ENCODE peak calls at places on chromosomes 12 and 14, in four cellular contexts. S, J, T and A are unnamed samples. For H3K36me3, the result is how much of the 10 kb centered on the place peaks cover.

GRCh38 chr12:113196996-113197395 is 11.5 kb downstream of the RITA1 start:
- DNase-seq in S (no peak), J (peak), T (no peak), A (peak)

GRCh38 chr14:90344920-90345557 is 13.3 kb upstream of the NRDE2 start:
- DNase-seq in S (no peak), J (no peak), T (no peak), A (no peak)

GRCh38 chr14:70789961-70790360 is 19.4 kb downstream of the MAP3K9 start:
- DNase-seq in S (no peak), J (peak), T (no peak), A (no peak)

GRCh38 chr12:50188875-50189575 is 21.9 kb upstream of the CERS5 start:
- DNase-seq in S (no peak), J (no peak), T (no peak), A (no peak)

GRCh38 chr12:1929985-1930815 is 11.7 kb upstream of the CACNA2D4 start:
- DNase-seq in S (no peak), J (no peak), T (no peak), A (no peak)

GRCh38 chr14:70871863-70872677 is 35.2 kb upstream of the PCNX1 start:
- DNase-seq in S (no peak), J (no peak), T (no peak), A (no peak)

GRCh38 chr14:90700928-90701776 is 115.1 kb downstream of the TTC7B start:
- DNase-seq in S (no peak), J (peak), T (no peak), A (no peak)

GRCh38 chr12:97805086-97805485 is 342.5 kb downstream of the RMST start:
- DNase-seq in S (no peak), J (no peak), T (no peak), A (no peak)

GRCh38 chr12:132478845-132479244 is 11.1 kb upstream of the FBRSL1 start:
- DNase-seq in S (no peak), J (no peak), T (no peak), A (no peak)

GRCh38 chr12:125696044-125696443 is 630.8 kb downstream of the AACS start:
- DNase-seq in S (no peak), J (no peak), T (no peak), A (no peak)

GRCh38 chr12:1576410-1577240 is 17.8 kb downstream of the FBXL14 start:
- DNase-seq in S (no peak), J (peak), T (no peak), A (peak)

GRCh38 chr14:50941151-50941550 is 3.1 kb downstream of the PYGL start:
- DNase-seq in S (no peak), J (no peak), T (no peak), A (no peak)

GRCh38 chr14:33057585-33057984 is 118.9 kb downstream of the NPAS3 start:
- DNase-seq in S (no peak), J (no peak), T (no peak), A (no peak)

GRCh38 chr14:89616425-89617141 is 199.6 kb upstream of the FOXN3 start:
- DNase-seq in S (no peak), J (no peak), T (no peak), A (no peak)

GRCh38 chr12:75482636-75483035 is 2.1 kb downstream of the GLIPR1 start:
- DNase-seq in S (no peak), J (no peak), T (no peak), A (no peak)

GRCh38 chr12:24027352-24027751 is 77.9 kb upstream of the SOX5 start:
- DNase-seq in S (no peak), J (no peak), T (no peak), A (no peak)

GRCh38 chr12:55817352-55818139 is at the start of the genes ORMDL2 and SARNP:
- DNase-seq in S (peak), J (peak), T (peak), A (peak)

GRCh38 chr14:61528591-61529021 is 166.7 kb upstream of the HIF1A start:
- DNase-seq in S (no peak), J (no peak), T (no peak), A (no peak)

GRCh38 chr12:31324845-31325523 is 966 bp downstream of the SINHCAF start:
- DNase-seq in S (peak), J (peak), T (peak), A (peak)

GRCh38 chr12:127107744-127108143 is 1159.2 kb upstream of the TMEM132C start:
- DNase-seq in S (no peak), J (no peak), T (no peak), A (no peak)

GRCh38 chr14:100065942-100066574 is 836 bp downstream of the EVL start:
- DNase-seq in S (no peak), J (no peak), T (no peak), A (no peak)

GRCh38 chr14:100062602-100063001 is 2.6 kb upstream of the EVL start:
- DNase-seq in S (no peak), J (no peak), T (no peak), A (no peak)

GRCh38 chr14:100060766-100061165 is 4.5 kb upstream of the EVL start:
- DNase-seq in S (no peak), J (no peak), T (no peak), A (no peak)

GRCh38 chr14:100065161-100065871 is at the start of gene EVL:
- DNase-seq in S (no peak), J (no peak), T (peak), A (no peak)

GRCh38 chr14:100063314-100063941 is 1.8 kb upstream of the EVL start:
- DNase-seq in S (no peak), J (no peak), T (no peak), A (no peak)
- H3K4me3 ChIP-seq in S (no peak), J (no peak), T (no peak), A (no peak)

GRCh38 chr12:109455706-109456105 is 21.4 kb downstream of the KCTD10 start:
- DNase-seq in S (no peak), J (no peak), T (no peak), A (no peak)

GRCh38 chr12:109451400-109451799 is 25.7 kb downstream of the KCTD10 start:
- DNase-seq in S (no peak), J (no peak), T (no peak), A (no peak)

GRCh38 chr12:109450980-109451379 is 26.1 kb downstream of the KCTD10 start:
- DNase-seq in S (no peak), J (no peak), T (no peak), A (no peak)

GRCh38 chr12:109449845-109450532 is 27.1 kb downstream of the KCTD10 start:
- DNase-seq in S (no peak), J (peak), T (no peak), A (no peak)

DNA sequence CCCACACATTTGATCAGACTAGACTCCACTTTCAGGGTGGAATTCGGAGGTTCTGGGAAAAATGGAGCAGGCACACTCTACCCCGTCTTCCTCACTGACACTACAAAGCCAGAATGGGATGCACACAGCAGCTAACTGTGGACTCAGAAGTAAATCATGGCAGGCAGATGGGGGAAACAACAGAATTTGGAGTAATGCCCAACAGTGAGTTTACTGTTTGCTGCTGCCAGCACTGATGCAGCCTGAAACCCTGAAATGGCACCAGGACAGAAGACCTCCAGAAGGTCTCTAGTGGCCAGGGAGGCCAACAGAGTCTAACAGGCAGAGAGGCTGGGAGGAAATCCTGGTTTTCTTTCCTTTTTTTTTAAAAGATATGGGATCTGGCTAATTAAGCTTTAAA is 24.6 kb downstream of the KCTD10 start:
- DNase-seq in S (no peak), J (no peak), T (no peak), A (no peak)
- H3K36me3 ChIP-seq in S (half or more), J (half or more), T (half or more), A (half or more)

GRCh38 chr12:94147377-94147990 is 893 bp upstream of the PLXNC1 start:
- DNase-seq in S (no peak), J (no peak), T (no peak), A (no peak)
- H3K4me3 ChIP-seq in S (peak), J (peak), T (peak), A (peak)

GRCh38 chr12:46259713-46260112 is 9.1 kb downstream of the SLC38A1 start:
- DNase-seq in S (no peak), J (no peak), T (no peak), A (no peak)

GRCh38 chr12:46260153-46260912 is 8.5 kb downstream of the SLC38A1 start:
- DNase-seq in S (no peak), J (no peak), T (no peak), A (no peak)

GRCh38 chr12:46259071-46259470 is 9.8 kb downstream of the SLC38A1 start:
- DNase-seq in S (no peak), J (no peak), T (no peak), A (no peak)

GRCh38 chr12:46261658-46262057 is 7.2 kb downstream of the SLC38A1 start:
- DNase-seq in S (no peak), J (no peak), T (no peak), A (no peak)

GRCh38 chr12:46260913-46261476 is 7.8 kb downstream of the SLC38A1 start:
- DNase-seq in S (no peak), J (no peak), T (no peak), A (no peak)
- H3K36me3 ChIP-seq in S (under half), J (under half), T (under half), A (under half)

GRCh38 chr14:92652413-92653151 is 95.8 kb downstream of the LGMN start:
- DNase-seq in S (no peak), J (no peak), T (no peak), A (no peak)

GRCh38 chr14:92655802-92656201 is 92.6 kb downstream of the LGMN start:
- DNase-seq in S (no peak), J (no peak), T (no peak), A (no peak)

GRCh38 chr14:92655372-92655771 is 93.1 kb downstream of the LGMN start:
- DNase-seq in S (no peak), J (no peak), T (no peak), A (no peak)

GRCh38 chr14:92653162-92653651 is 95.2 kb downstream of the LGMN start:
- DNase-seq in S (no peak), J (no peak), T (peak), A (no peak)

DNA sequence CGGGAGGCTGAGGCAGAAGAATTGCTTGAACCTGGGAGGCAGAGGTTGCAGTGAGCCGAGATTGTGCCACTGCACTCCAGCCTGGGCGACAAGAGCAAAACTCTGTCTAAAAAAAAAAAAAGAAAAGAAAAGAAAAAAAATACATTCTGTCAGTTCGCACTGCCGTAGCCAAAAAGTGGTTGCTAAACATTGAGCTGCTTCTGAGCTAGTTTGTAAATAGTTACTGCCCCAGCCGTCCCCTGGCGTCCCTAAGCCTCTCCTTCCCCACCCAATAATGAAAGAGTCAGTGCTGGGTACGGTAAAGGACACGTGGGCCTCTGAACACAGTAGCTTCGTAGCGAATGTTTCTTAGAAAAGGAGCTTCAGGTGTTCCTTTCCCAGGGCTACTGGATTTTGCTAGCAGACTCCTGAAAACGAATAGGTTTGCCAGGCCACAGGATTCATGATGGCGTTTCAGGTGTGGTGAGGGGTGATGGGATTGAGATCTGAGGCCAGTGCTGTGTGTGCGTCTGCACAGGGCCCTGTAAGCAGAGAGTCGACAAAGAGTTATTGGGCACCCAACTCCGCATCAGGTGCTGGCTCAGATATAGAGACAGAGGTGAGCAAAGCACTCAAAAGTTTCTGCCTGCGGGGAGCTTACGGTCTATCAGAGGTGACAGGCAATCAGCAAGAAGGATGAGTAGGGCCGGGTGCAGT is 94.1 kb downstream of the LGMN start:
- DNase-seq in S (no peak), J (no peak), T (no peak), A (no peak)
- H3K4me3 ChIP-seq in S (peak), J (no peak), T (peak), A (peak)

GRCh38 chr12:3751151-3752095 is 1.5 kb downstream of the CRACR2A start:
- DNase-seq in S (no peak), J (peak), T (no peak), A (no peak)

GRCh38 chr12:3753549-3754284 is 808 bp upstream of the CRACR2A start:
- DNase-seq in S (no peak), J (no peak), T (no peak), A (peak)

GRCh38 chr12:3752741-3753486 is at the start of gene CRACR2A:
- DNase-seq in S (no peak), J (peak), T (peak), A (peak)

GRCh38 chr12:3750616-3751015 is 2.3 kb downstream of the CRACR2A start:
- DNase-seq in S (no peak), J (peak), T (no peak), A (no peak)

GRCh38 chr12:3752096-3752709 is 706 bp downstream of the CRACR2A start:
- DNase-seq in S (no peak), J (no peak), T (peak), A (peak)
- H3K36me3 ChIP-seq in S (under half), J (under half), T (under half), A (under half)